ENCODE peak calls at places on chromosomes 5 and 9, in five cellular contexts. One of them, this sample, is unnamed.

GRCh38 chr5:133708451-133708850 is 96.1 kb upstream of the FSTL4 start:
- DNase-seq in SK-N-SH: peak
- DNase-seq in GM12878: no peak
- DNase-seq in HepG2: no peak
- DNase-seq in K562: no peak
- DNase-seq in this sample: no peak

GRCh38 chr5:111083323-111083722 is 8.8 kb upstream of the WDR36 start:
- DNase-seq in HepG2: no peak
- DNase-seq in SK-N-SH: no peak
- DNase-seq in GM12878: no peak
- DNase-seq in K562: no peak
- DNase-seq in this sample: no peak

GRCh38 chr9:118522093-118523028 is 818.2 kb downstream of the TLR4 start:
- DNase-seq in GM12878: peak
- DNase-seq in SK-N-SH: peak
- DNase-seq in HepG2: peak
- DNase-seq in K562: no peak
- DNase-seq in this sample: peak

GRCh38 chr5:118070041-118070440 is 918.3 kb downstream of the DTWD2 start:
- DNase-seq in SK-N-SH: no peak
- DNase-seq in HepG2: no peak
- DNase-seq in GM12878: no peak
- DNase-seq in K562: no peak
- DNase-seq in this sample: no peak

GRCh38 chr9:114662081-114662989 is 4.7 kb upstream of the TEX53 start:
- DNase-seq in SK-N-SH: peak
- DNase-seq in K562: peak
- DNase-seq in HepG2: peak
- DNase-seq in GM12878: no peak
- DNase-seq in this sample: peak

GRCh38 chr5:140239939-140240700 is 62.8 kb downstream of the PFDN1 start:
- DNase-seq in GM12878: no peak
- DNase-seq in K562: peak
- DNase-seq in SK-N-SH: peak
- DNase-seq in HepG2: peak
- DNase-seq in this sample: peak

GRCh38 chr5:173324115-173325001 is 3.9 kb downstream of the STC2 start:
- DNase-seq in HepG2: no peak
- DNase-seq in SK-N-SH: peak
- DNase-seq in K562: peak
- DNase-seq in GM12878: no peak
- DNase-seq in this sample: no peak

GRCh38 chr9:20551236-20551635 is 71.1 kb downstream of the MLLT3 start:
- DNase-seq in HepG2: peak
- DNase-seq in GM12878: no peak
- DNase-seq in K562: no peak
- DNase-seq in SK-N-SH: no peak
- DNase-seq in this sample: no peak

GRCh38 chr9:136355616-136356557 is 7.7 kb downstream of the DNLZ start:
- DNase-seq in GM12878: no peak
- DNase-seq in K562: no peak
- DNase-seq in HepG2: no peak
- DNase-seq in SK-N-SH: no peak
- DNase-seq in this sample: no peak

GRCh38 chr9:72384710-72385475 is 19.9 kb upstream of the ZFAND5 start:
- DNase-seq in HepG2: no peak
- DNase-seq in SK-N-SH: no peak
- DNase-seq in K562: no peak
- DNase-seq in GM12878: no peak
- DNase-seq in this sample: no peak

GRCh38 chr5:14086261-14086660 is 56.9 kb upstream of the TRIO start:
- DNase-seq in GM12878: no peak
- DNase-seq in SK-N-SH: no peak
- DNase-seq in K562: no peak
- DNase-seq in HepG2: no peak
- DNase-seq in this sample: no peak

GRCh38 chr5:151092750-151093149 is 11.9 kb upstream of the TNIP1 start:
- DNase-seq in GM12878: no peak
- DNase-seq in SK-N-SH: no peak
- DNase-seq in K562: no peak
- DNase-seq in HepG2: no peak
- DNase-seq in this sample: no peak

GRCh38 chr5:160054831-160055230 is 45.9 kb downstream of the TTC1 start:
- DNase-seq in SK-N-SH: no peak
- DNase-seq in K562: peak
- DNase-seq in GM12878: no peak
- DNase-seq in HepG2: no peak
- DNase-seq in this sample: no peak

GRCh38 chr5:149853019-149853648 is 91.5 kb downstream of the PDE6A start:
- DNase-seq in K562: peak
- DNase-seq in SK-N-SH: peak
- DNase-seq in GM12878: no peak
- DNase-seq in HepG2: peak
- DNase-seq in this sample: peak

GRCh38 chr9:34097865-34098264 is 28.6 kb downstream of the DCAF12 start:
- DNase-seq in SK-N-SH: no peak
- DNase-seq in K562: no peak
- DNase-seq in HepG2: no peak
- DNase-seq in GM12878: peak
- DNase-seq in this sample: no peak

GRCh38 chr5:16178745-16179372 is 732 bp downstream of the MARCHF11 start:
- DNase-seq in K562: peak
- DNase-seq in SK-N-SH: peak
- DNase-seq in HepG2: peak
- DNase-seq in GM12878: no peak
- DNase-seq in this sample: peak

GRCh38 chr5:100647461-100648230 is 112.5 kb downstream of the FAM174A start:
- DNase-seq in K562: peak
- DNase-seq in HepG2: no peak
- DNase-seq in SK-N-SH: no peak
- DNase-seq in GM12878: no peak
- DNase-seq in this sample: peak

GRCh38 chr9:134433101-134433500 is 106.8 kb downstream of the RXRA start:
- DNase-seq in K562: no peak
- DNase-seq in HepG2: no peak
- DNase-seq in GM12878: no peak
- DNase-seq in SK-N-SH: no peak
- DNase-seq in this sample: no peak

GRCh38 chr5:112418412-112419049 is 546 bp downstream of the EPB41L4A start:
- DNase-seq in GM12878: no peak
- DNase-seq in SK-N-SH: peak
- DNase-seq in HepG2: no peak
- DNase-seq in K562: no peak
- DNase-seq in this sample: no peak

GRCh38 chr5:88833371-88834107 is 49.4 kb downstream of the MEF2C start:
- DNase-seq in GM12878: no peak
- DNase-seq in SK-N-SH: no peak
- DNase-seq in K562: no peak
- DNase-seq in HepG2: no peak
- DNase-seq in this sample: no peak

GRCh38 chr9:123336959-123337358 is 19.0 kb upstream of the CRB2 start:
- DNase-seq in SK-N-SH: no peak
- DNase-seq in GM12878: no peak
- DNase-seq in K562: no peak
- DNase-seq in HepG2: no peak
- DNase-seq in this sample: no peak

GRCh38 chr9:95766906-95767305 is 108.6 kb upstream of the ERCC6L2 start:
- DNase-seq in GM12878: no peak
- DNase-seq in K562: no peak
- DNase-seq in HepG2: no peak
- DNase-seq in SK-N-SH: no peak
- DNase-seq in this sample: no peak

GRCh38 chr9:82022121-82022520 is 33.5 kb downstream of the SPATA31D1 start:
- DNase-seq in HepG2: no peak
- DNase-seq in GM12878: no peak
- DNase-seq in K562: no peak
- DNase-seq in SK-N-SH: peak
- DNase-seq in this sample: no peak

GRCh38 chr9:123586140-123586735 is 230.2 kb downstream of the CRB2 start:
- DNase-seq in GM12878: no peak
- DNase-seq in HepG2: no peak
- DNase-seq in K562: no peak
- DNase-seq in SK-N-SH: no peak
- DNase-seq in this sample: no peak

GRCh38 chr5:125564336-125564975 is 818.0 kb upstream of the ZNF608 start:
- DNase-seq in GM12878: no peak
- DNase-seq in K562: no peak
- DNase-seq in SK-N-SH: no peak
- DNase-seq in HepG2: no peak
- DNase-seq in this sample: no peak

GRCh38 chr5:14322437-14323187 is 179.5 kb downstream of the TRIO start:
- DNase-seq in K562: no peak
- DNase-seq in SK-N-SH: no peak
- DNase-seq in HepG2: no peak
- DNase-seq in GM12878: no peak
- DNase-seq in this sample: no peak

DNA sequence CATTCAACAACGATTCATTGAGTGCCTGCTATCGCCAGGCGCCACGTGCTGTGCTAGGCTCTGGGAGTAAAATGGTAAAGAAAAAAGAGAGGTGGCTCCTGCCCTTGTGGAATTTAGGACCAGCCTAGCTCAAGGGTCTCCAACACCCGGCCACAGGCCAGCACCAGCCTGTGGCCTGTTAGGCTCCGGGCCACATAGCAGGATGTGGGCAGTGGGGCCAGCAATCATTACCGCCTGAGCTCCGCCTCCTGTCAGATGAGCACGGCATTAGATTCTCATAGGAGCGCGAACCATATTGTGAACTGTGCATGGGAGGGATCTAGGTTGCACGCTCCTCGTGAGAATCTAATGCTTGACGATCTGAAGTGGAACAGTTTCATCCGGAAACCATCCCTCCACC is 1.5 kb downstream of the RMRP start:
- DNase-seq in K562: no peak
- DNase-seq in GM12878: no peak
- DNase-seq in HepG2: no peak
- DNase-seq in SK-N-SH: no peak
- DNase-seq in this sample: no peak
- TF ChIP-seq FOXM1 in K562: no peak
- TF ChIP-seq FOXM1 in GM12878: no peak
- TF ChIP-seq FOXM1 in HepG2: no peak
- TF ChIP-seq FOXM1 in SK-N-SH: no peak
- TF ChIP-seq FOXM1 in this sample: no peak

GRCh38 chr5:94027145-94027544 is 285.7 kb upstream of the POU5F2 start:
- DNase-seq in GM12878: no peak
- DNase-seq in HepG2: no peak
- DNase-seq in SK-N-SH: no peak
- DNase-seq in K562: no peak
- DNase-seq in this sample: no peak

GRCh38 chr5:94025788-94026473 is 284.5 kb upstream of the POU5F2 start:
- DNase-seq in SK-N-SH: no peak
- DNase-seq in HepG2: peak
- DNase-seq in GM12878: no peak
- DNase-seq in K562: no peak
- DNase-seq in this sample: no peak

GRCh38 chr5:94028001-94028400 is 286.6 kb upstream of the POU5F2 start:
- DNase-seq in SK-N-SH: no peak
- DNase-seq in GM12878: no peak
- DNase-seq in HepG2: no peak
- DNase-seq in K562: no peak
- DNase-seq in this sample: no peak

GRCh38 chr5:94024101-94024500 is 282.7 kb upstream of the POU5F2 start:
- DNase-seq in GM12878: no peak
- DNase-seq in HepG2: no peak
- DNase-seq in SK-N-SH: no peak
- DNase-seq in K562: no peak
- DNase-seq in this sample: no peak

DNA sequence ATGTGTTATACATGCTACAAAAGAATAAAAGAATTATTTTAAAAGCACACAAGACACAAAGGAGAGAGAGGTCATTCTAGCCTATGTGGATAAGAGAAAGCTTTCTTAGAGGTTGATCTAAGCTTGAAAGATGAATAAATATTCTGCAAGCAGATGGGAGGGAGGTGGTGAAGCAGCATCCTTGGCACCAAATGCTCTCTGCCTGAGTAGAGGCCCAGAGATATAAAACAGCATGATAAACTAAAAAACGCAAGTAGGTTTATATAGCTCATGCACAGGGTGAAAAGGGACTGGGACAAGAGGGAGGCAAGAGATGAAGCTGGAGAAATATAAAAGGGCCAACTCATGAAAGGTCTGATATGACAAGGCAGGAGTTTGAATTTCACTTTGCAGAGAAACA is 283.2 kb upstream of the POU5F2 start:
- DNase-seq in SK-N-SH: no peak
- DNase-seq in HepG2: no peak
- DNase-seq in GM12878: no peak
- DNase-seq in K562: no peak
- DNase-seq in this sample: no peak
- TF ChIP-seq FOXM1 in SK-N-SH: no peak
- TF ChIP-seq FOXM1 in HepG2: no peak
- TF ChIP-seq FOXM1 in GM12878: no peak
- TF ChIP-seq FOXM1 in K562: no peak
- TF ChIP-seq FOXM1 in this sample: no peak

GRCh38 chr5:75414241-75414640 is 77.2 kb downstream of the HMGCR start:
- DNase-seq in K562: no peak
- DNase-seq in GM12878: no peak
- DNase-seq in HepG2: no peak
- DNase-seq in SK-N-SH: no peak
- DNase-seq in this sample: no peak

DNA sequence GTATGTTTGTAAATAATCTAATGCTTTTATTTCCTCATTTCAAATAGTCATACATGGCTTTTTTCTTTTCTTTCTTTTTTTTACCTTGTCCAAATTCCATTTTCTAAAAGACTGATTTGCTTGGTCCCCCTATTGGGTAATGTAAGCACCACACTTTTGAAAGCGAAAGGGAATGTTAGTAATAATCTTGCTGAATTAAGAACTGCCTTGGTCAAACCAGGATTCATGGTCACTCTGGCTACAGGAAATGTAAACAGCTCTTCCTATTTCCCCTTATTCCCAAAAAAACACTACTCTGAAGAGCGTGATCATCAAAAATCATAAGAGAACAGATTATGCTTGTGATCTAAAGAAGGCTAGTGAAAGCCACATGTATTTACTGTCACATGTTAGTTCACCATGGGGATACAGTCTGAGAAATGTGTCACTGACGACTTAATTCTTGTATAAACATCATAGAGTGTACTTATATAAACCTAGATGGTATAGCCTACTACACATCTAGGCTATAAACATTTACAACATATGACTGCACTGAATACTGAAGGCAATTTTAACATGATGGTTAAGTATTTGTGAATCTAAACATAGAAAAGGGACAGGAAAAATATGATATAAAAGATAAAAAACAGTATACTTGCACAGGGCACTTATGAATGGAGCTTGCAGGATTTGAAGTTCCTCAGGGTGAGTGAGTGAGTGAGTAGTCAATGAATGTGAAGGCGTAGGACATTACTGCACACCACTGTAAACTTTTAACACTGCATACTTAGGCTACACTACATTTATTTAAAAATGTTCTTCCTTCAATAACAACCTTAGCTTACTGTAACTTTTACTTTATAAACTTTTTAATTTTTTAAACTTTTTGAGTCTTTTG is 75.3 kb downstream of the HMGCR start:
- DNase-seq in K562: no peak
- DNase-seq in GM12878: no peak
- DNase-seq in HepG2: no peak
- DNase-seq in SK-N-SH: no peak
- DNase-seq in this sample: no peak
- TF ChIP-seq FOXM1 in K562: no peak
- TF ChIP-seq FOXM1 in GM12878: no peak
- TF ChIP-seq FOXM1 in HepG2: no peak
- TF ChIP-seq FOXM1 in SK-N-SH: no peak
- TF ChIP-seq FOXM1 in this sample: no peak

GRCh38 chr9:38226491-38226951 is 157.5 kb upstream of the SHB start:
- DNase-seq in GM12878: no peak
- DNase-seq in K562: no peak
- DNase-seq in SK-N-SH: no peak
- DNase-seq in HepG2: peak
- DNase-seq in this sample: peak
- TF ChIP-seq FOXM1 in GM12878: no peak
- TF ChIP-seq FOXM1 in K562: no peak
- TF ChIP-seq FOXM1 in SK-N-SH: no peak
- TF ChIP-seq FOXM1 in HepG2: no peak
- TF ChIP-seq FOXM1 in this sample: no peak